ENCODE peak calls at places on chromosome 11, in ten cellular contexts. O, P, D, I, T, H, G, M, L and Z are unnamed samples.

GRCh38 chr11:63970902-63971301 is 3.5 kb upstream of the COX8A start:
- DNase-seq in O (no peak), P (no peak), D (no peak), I (no peak), T (peak), H (no peak), G (no peak), M (no peak), L (no peak), Z (no peak)

GRCh38 chr11:87739766-87740165 is 435.5 kb downstream of the RAB38 start:
- DNase-seq in O (no peak), P (no peak), D (no peak), I (no peak), T (no peak), H (no peak), G (no peak), M (no peak), L (no peak), Z (no peak)

GRCh38 chr11:83097671-83098070 is 26.0 kb upstream of the RAB30 start:
- DNase-seq in O (no peak), P (no peak), D (no peak), I (no peak), T (no peak), H (no peak), G (no peak), M (peak), L (no peak), Z (no peak)

GRCh38 chr11:50298182-50298988 is 265.7 kb downstream of the OR4C45 start:
- DNase-seq in O (no peak), P (no peak), D (peak), I (no peak), T (no peak), H (no peak), G (no peak), M (no peak), L (no peak), Z (no peak)

GRCh38 chr11:82719316-82719715 is 14.3 kb downstream of the FAM181B start:
- DNase-seq in O (no peak), P (no peak), D (no peak), I (no peak), T (no peak), H (no peak), G (no peak), M (no peak), L (no peak), Z (no peak)

GRCh38 chr11:64400667-64401066 is 41.7 kb downstream of the RPS6KA4 start:
- DNase-seq in O (no peak), P (no peak), D (no peak), I (no peak), T (no peak), H (peak), G (no peak), M (no peak), L (no peak), Z (no peak)

GRCh38 chr11:42338056-42338455 is 878.6 kb upstream of the LRRC4C start:
- DNase-seq in O (no peak), P (peak), D (no peak), I (no peak), T (no peak), H (peak), G (no peak), M (no peak), L (no peak), Z (no peak)

GRCh38 chr11:2436521-2437031 is 7.7 kb downstream of the TRPM5 start:
- DNase-seq in O (no peak), P (no peak), D (no peak), I (no peak), T (no peak), H (no peak), G (no peak), M (no peak), L (no peak), Z (no peak)

GRCh38 chr11:112965601-112966125 is 4.4 kb downstream of the NCAM1 start:
- DNase-seq in O (no peak), P (no peak), D (no peak), I (no peak), T (no peak), H (no peak), G (no peak), M (no peak), L (no peak), Z (no peak)

GRCh38 chr11:9862981-9863380 is 199.1 kb downstream of the SWAP70 start:
- DNase-seq in O (no peak), P (no peak), D (no peak), I (no peak), T (no peak), H (no peak), G (no peak), M (no peak), L (no peak), Z (peak)

GRCh38 chr11:16912607-16913006 is 101.6 kb downstream of the PLEKHA7 start:
- DNase-seq in O (no peak), P (no peak), D (no peak), I (no peak), T (no peak), H (peak), G (no peak), M (no peak), L (no peak), Z (no peak)

GRCh38 chr11:11075515-11076171 is 217.8 kb upstream of the ZBED5 start:
- DNase-seq in O (no peak), P (no peak), D (peak), I (no peak), T (no peak), H (peak), G (no peak), M (no peak), L (no peak), Z (no peak)

GRCh38 chr11:126127898-126128297 is 65.2 kb upstream of the CDON start:
- DNase-seq in O (no peak), P (no peak), D (no peak), I (no peak), T (no peak), H (no peak), G (no peak), M (no peak), L (no peak), Z (no peak)

GRCh38 chr11:122069946-122070345 is 46.1 kb downstream of the BLID start:
- DNase-seq in O (peak), P (peak), D (no peak), I (peak), T (peak), H (peak), G (peak), M (peak), L (no peak), Z (peak)

GRCh38 chr11:117328414-117329010 is 858 bp downstream of the CEP164 start:
- DNase-seq in O (no peak), P (peak), D (peak), I (peak), T (no peak), H (peak), G (peak), M (peak), L (no peak), Z (no peak)

GRCh38 chr11:93895106-93895862 is 44.9 kb upstream of the VSTM5 start:
- DNase-seq in O (peak), P (peak), D (peak), I (no peak), T (peak), H (peak), G (peak), M (peak), L (no peak), Z (peak)

GRCh38 chr11:77213589-77214428 is 85.8 kb downstream of the MYO7A start:
- DNase-seq in O (no peak), P (no peak), D (no peak), I (no peak), T (no peak), H (no peak), G (no peak), M (no peak), L (no peak), Z (no peak)

GRCh38 chr11:17197431-17197898 is 10.3 kb downstream of the PIK3C2A start:
- DNase-seq in O (no peak), P (peak), D (no peak), I (no peak), T (peak), H (peak), G (no peak), M (peak), L (no peak), Z (no peak)

GRCh38 chr11:57340228-57340627 is 2.1 kb downstream of the P2RX3 start:
- DNase-seq in O (peak), P (no peak), D (peak), I (no peak), T (no peak), H (peak), G (no peak), M (no peak), L (no peak), Z (peak)

GRCh38 chr11:100999756-101000155 is 129.9 kb downstream of the PGR start:
- DNase-seq in O (no peak), P (no peak), D (no peak), I (no peak), T (no peak), H (no peak), G (no peak), M (no peak), L (no peak), Z (no peak)

GRCh38 chr11:68960299-68961071 is 20.3 kb downstream of the MRGPRD start:
- DNase-seq in O (no peak), P (no peak), D (no peak), I (no peak), T (no peak), H (no peak), G (no peak), M (no peak), L (no peak), Z (no peak)

GRCh38 chr11:130480721-130481140 is 32.3 kb downstream of the ADAMTS15 start:
- DNase-seq in O (no peak), P (no peak), D (no peak), I (no peak), T (no peak), H (peak), G (no peak), M (peak), L (no peak), Z (no peak)

GRCh38 chr11:130588471-130588870 is 140.0 kb downstream of the ADAMTS15 start:
- DNase-seq in O (no peak), P (no peak), D (no peak), I (no peak), T (no peak), H (peak), G (no peak), M (peak), L (no peak), Z (no peak)

GRCh38 chr11:78031629-78032028 is 8.6 kb upstream of the KCTD14 start:
- DNase-seq in O (no peak), P (no peak), D (no peak), I (no peak), T (peak), H (no peak), G (peak), M (no peak), L (no peak), Z (no peak)

GRCh38 chr11:104146943-104147342 is 17.0 kb downstream of the PDGFD start:
- DNase-seq in O (no peak), P (no peak), D (no peak), I (no peak), T (no peak), H (no peak), G (no peak), M (no peak), L (no peak), Z (no peak)

GRCh38 chr11:57751676-57752253 is at the start of gene BTBD18:
- DNase-seq in O (peak), P (peak), D (peak), I (no peak), T (peak), H (peak), G (peak), M (peak), L (no peak), Z (peak)

GRCh38 chr11:11446562-11446961 is 93.5 kb upstream of the CSNK2A3 start:
- DNase-seq in O (no peak), P (no peak), D (no peak), I (no peak), T (no peak), H (no peak), G (no peak), M (no peak), L (no peak), Z (no peak)

GRCh38 chr11:31841435-31841834 is 30.3 kb upstream of the PAX6 start:
- DNase-seq in O (no peak), P (no peak), D (no peak), I (no peak), T (no peak), H (no peak), G (no peak), M (no peak), L (no peak), Z (no peak)
- TF ChIP-seq CTCF in O (no peak), P (no peak), D (no peak), I (no peak), T (no peak), H (no peak), G (no peak), M (no peak), L (no peak), Z (no peak)

DNA sequence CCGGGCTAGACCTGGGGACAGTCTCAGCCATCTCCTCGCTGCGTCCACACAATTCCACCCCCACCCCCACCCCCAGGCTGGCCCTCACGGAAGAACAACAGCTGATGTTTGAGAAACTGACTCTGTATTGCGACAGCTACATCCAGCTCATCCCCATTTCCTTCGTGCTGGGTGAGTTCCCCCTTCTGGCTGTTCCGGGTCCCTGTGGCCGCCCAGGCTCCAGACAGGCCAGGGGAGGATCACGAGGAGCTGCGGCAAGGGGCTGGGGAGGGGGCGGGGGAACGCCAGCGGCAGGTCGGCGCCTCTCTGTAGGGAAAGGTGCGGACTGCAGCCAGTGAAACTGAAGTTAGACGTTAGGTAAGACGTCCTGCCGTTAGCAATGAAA is 4.9 kb downstream of the BEST1 start:
- DNase-seq in O (peak), P (peak), D (peak), I (no peak), T (peak), H (no peak), G (no peak), M (peak), L (no peak), Z (peak)
- TF ChIP-seq CTCF in O (no peak), P (peak), D (peak), I (no peak), T (no peak), H (no peak), G (no peak), M (peak), L (no peak), Z (no peak)

GRCh38 chr11:4664183-4664582 is 20.4 kb downstream of the OR51E1 start:
- DNase-seq in O (no peak), P (no peak), D (no peak), I (no peak), T (no peak), H (no peak), G (no peak), M (no peak), L (no peak), Z (no peak)

GRCh38 chr11:4654635-4655335 is 11.0 kb downstream of the OR51E1 start:
- DNase-seq in O (no peak), P (no peak), D (no peak), I (no peak), T (no peak), H (no peak), G (no peak), M (no peak), L (no peak), Z (no peak)

GRCh38 chr11:4664791-4665190 is 21.0 kb downstream of the OR51E1 start:
- DNase-seq in O (no peak), P (no peak), D (no peak), I (no peak), T (no peak), H (no peak), G (no peak), M (no peak), L (no peak), Z (no peak)

DNA sequence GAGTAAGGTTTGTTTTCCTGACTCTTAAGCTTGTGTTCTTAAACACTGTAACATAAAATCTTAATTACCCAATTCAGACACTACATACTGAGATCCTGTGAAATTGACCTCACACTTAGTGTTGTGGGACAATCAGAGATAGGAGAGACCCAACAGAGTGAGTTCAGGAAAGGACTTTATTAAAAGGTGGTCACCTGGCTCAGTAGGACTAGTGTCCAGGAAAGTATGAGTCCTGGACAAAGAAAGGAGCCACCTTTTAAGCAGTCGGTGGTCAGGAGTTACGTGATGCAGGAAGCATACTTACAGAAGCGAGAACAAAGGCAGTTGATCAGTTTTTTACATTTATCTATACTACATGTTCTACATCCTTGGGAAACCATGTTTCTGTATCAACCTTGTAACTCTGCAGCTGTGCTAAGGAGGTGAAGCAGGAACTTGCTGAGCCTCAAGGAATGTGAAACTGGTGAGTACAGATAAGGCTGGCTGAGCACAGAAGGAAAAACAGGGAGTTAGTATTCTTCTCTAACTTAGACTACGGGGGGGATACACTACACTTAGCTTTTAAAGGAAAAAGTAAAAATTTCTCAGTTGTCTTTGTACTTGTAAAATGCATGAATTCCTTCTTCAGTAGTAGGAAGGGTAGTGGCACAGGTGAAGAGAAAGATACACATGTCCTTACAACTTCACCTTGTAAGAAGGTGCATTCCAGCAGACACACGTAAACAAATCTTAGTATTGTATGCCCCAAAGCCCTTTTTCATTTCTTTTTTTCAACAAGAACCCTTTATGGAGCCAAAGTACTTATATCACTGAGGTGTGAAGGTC is 15.1 kb downstream of the OR51E1 start:
- DNase-seq in O (no peak), P (no peak), D (peak), I (no peak), T (no peak), H (no peak), G (no peak), M (peak), L (no peak), Z (peak)
- TF ChIP-seq CTCF in O (no peak), P (no peak), D (no peak), I (no peak), T (no peak), H (no peak), G (no peak), M (no peak), L (no peak), Z (no peak)

GRCh38 chr11:47357985-47358730 is 5.7 kb upstream of the MYBPC3 start:
- DNase-seq in O (no peak), P (no peak), D (no peak), I (no peak), T (no peak), H (no peak), G (no peak), M (no peak), L (no peak), Z (no peak)

GRCh38 chr11:47360341-47360740 is 7.8 kb upstream of the MYBPC3 start:
- DNase-seq in O (no peak), P (no peak), D (no peak), I (no peak), T (no peak), H (no peak), G (no peak), M (no peak), L (no peak), Z (no peak)

GRCh38 chr11:47358731-47359051 is 6.2 kb upstream of the MYBPC3 start:
- DNase-seq in O (no peak), P (no peak), D (no peak), I (no peak), T (no peak), H (no peak), G (no peak), M (no peak), L (no peak), Z (no peak)

GRCh38 chr11:47359162-47359561 is 6.7 kb upstream of the MYBPC3 start:
- DNase-seq in O (no peak), P (no peak), D (no peak), I (no peak), T (no peak), H (no peak), G (no peak), M (no peak), L (no peak), Z (no peak)

GRCh38 chr11:47359586-47359985 is 7.1 kb upstream of the MYBPC3 start:
- DNase-seq in O (no peak), P (no peak), D (no peak), I (no peak), T (no peak), H (no peak), G (no peak), M (no peak), L (no peak), Z (no peak)
- TF ChIP-seq CTCF in O (no peak), P (no peak), D (no peak), I (no peak), T (no peak), H (no peak), G (no peak), M (no peak), L (no peak), Z (no peak)

GRCh38 chr11:944711-945470 is 19.2 kb downstream of the AP2A2 start:
- DNase-seq in O (peak), P (no peak), D (no peak), I (no peak), T (no peak), H (no peak), G (no peak), M (no peak), L (no peak), Z (no peak)
- TF ChIP-seq CTCF in O (no peak), P (no peak), D (no peak), I (no peak), T (peak), H (no peak), G (no peak), M (no peak), L (no peak), Z (no peak)

GRCh38 chr11:12746593-12747097 is 72.4 kb downstream of the TEAD1 start:
- DNase-seq in O (peak), P (peak), D (peak), I (no peak), T (peak), H (peak), G (peak), M (peak), L (no peak), Z (peak)
- TF ChIP-seq CTCF in O (no peak), P (no peak), D (peak), I (no peak), T (no peak), H (no peak), G (no peak), M (no peak), L (no peak), Z (no peak)

DNA sequence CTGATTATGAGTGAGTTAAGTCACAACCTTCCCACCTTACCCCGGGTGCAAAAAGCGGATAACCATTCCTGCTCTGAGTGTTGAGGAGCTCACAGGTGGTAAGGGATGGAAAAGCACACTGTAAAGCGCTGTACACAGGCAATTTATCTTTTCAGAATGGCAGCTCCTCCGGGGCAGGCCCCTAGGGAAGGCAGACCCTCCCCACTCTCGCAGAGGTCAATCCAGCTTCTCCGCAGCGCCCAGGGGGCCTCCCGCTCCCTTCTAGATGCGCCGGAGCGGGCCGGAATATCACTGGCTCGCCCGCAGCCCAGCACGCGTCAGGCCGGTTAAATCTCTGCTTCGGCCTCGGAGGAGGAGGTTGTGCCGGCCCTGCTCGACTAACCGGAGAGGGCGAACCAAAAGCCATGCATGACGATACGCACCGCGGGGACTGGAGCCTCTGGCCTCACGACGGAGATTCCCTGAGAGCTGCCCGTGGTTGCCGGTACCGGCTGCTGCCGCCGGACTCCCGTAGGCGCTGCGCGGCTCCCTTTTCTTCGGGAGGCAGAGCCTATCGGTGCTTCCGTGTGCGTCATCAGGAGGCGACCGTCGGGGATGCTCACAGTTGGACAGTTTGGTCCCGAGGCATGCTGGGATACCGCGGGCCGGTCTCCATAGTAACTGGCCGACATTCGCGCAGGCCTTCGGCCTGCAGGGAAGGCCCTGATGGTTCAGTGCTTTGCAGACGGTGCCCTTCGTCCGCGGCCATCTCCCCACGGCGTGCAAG is at the start of gene BRMS1:
- DNase-seq in O (peak), P (peak), D (peak), I (peak), T (peak), H (peak), G (peak), M (peak), L (peak), Z (peak)
- TF ChIP-seq CTCF in O (no peak), P (peak), D (peak), I (peak), T (peak), H (no peak), G (peak), M (peak), L (no peak), Z (no peak)

GRCh38 chr11:114617157-114618124 is 21.9 kb upstream of the NXPE4 start:
- DNase-seq in O (no peak), P (no peak), D (no peak), I (no peak), T (no peak), H (no peak), G (peak), M (no peak), L (no peak), Z (no peak)
- TF ChIP-seq CTCF in O (no peak), P (no peak), D (no peak), I (no peak), T (no peak), H (no peak), G (no peak), M (no peak), L (no peak), Z (no peak)